ENCODE peak calls at places on chromosomes 3 and 15, in nine cellular contexts. B, C, N, V, G, K, M, U and T are unnamed samples.

GRCh38 chr15:63473999-63474809 is 30.2 kb upstream of the USP3 start:
- DNase-seq in G (peak), M (peak), U (no peak), C (no peak), K (no peak), V (no peak), B (peak), N (no peak), T (no peak)

GRCh38 chr15:66775127-66776105 is 73.4 kb downstream of the SMAD6 start:
- DNase-seq in B (no peak), M (peak), K (no peak), U (no peak), N (no peak), G (no peak), C (no peak), V (no peak), T (no peak)

GRCh38 chr15:44087578-44088190 is 107.4 kb downstream of the FRMD5 start:
- DNase-seq in B (no peak), K (no peak), C (no peak), M (no peak), G (no peak), V (no peak), U (no peak), N (no peak), T (peak)

GRCh38 chr3:120780977-120781376 is 38.4 kb downstream of the GTF2E1 start:
- DNase-seq in U (no peak), G (no peak), C (no peak), M (no peak), N (no peak), K (no peak), V (no peak), B (no peak), T (no peak)

GRCh38 chr15:72179950-72180581 is 17.5 kb downstream of the GRAMD2A start:
- DNase-seq in G (no peak), K (peak), B (no peak), N (peak), U (no peak), M (no peak), C (no peak), V (no peak), T (no peak)

GRCh38 chr3:190336516-190337189 is 14.4 kb upstream of the CLDN1 start:
- DNase-seq in V (no peak), K (no peak), C (no peak), G (no peak), N (no peak), U (no peak), M (no peak), B (no peak), T (no peak)

GRCh38 chr15:97126556-97127233 is 796.2 kb downstream of the NR2F2 start:
- DNase-seq in U (no peak), V (no peak), N (no peak), B (no peak), K (no peak), G (no peak), M (no peak), C (no peak), T (no peak)

GRCh38 chr3:133535971-133536634 is 37.4 kb upstream of the CDV3 start:
- DNase-seq in G (no peak), C (no peak), M (no peak), B (no peak), N (peak), K (no peak), V (no peak), U (no peak), T (peak)